ENCODE peak calls at places on chromosomes 3 and 15, in seven cellular contexts. W, U, T, D, R, P and B are unnamed samples.

GRCh38 chr3:43997788-43998373 is 243.8 kb upstream of the TOPAZ1 start:
- DNase-seq in P (no peak), U (no peak), R (no peak), W (peak; percentile 16), D (no peak), T (peak; percentile 42), B (peak; percentile 19)

GRCh38 chr3:35408882-35409281 is 230.4 kb upstream of the ARPP21 start:
- DNase-seq in U (no peak), T (no peak), W (no peak), R (no peak), D (no peak), P (no peak), B (no peak)

GRCh38 chr3:44111482-44111881 is 130.2 kb upstream of the TOPAZ1 start:
- DNase-seq in D (no peak), P (no peak), U (no peak), T (no peak), W (no peak), R (no peak), B (no peak)

GRCh38 chr15:81297147-81297572 is 26.8 kb downstream of the STARD5 start:
- DNase-seq in W (no peak), D (no peak), P (no peak), R (no peak), T (no peak), U (no peak), B (no peak)

GRCh38 chr15:39756806-39757522 is 25.7 kb downstream of the FSIP1 start:
- DNase-seq in R (peak; percentile 16), D (peak; percentile 36), P (peak; percentile 43), T (no peak), U (no peak), W (peak; percentile 89), B (peak; percentile 79)

GRCh38 chr3:27877122-27878011 is 155.2 kb upstream of the EOMES start:
- DNase-seq in W (no peak), D (no peak), T (no peak), U (no peak), R (no peak), P (no peak), B (no peak)

GRCh38 chr15:56866798-56867197 is 51.6 kb upstream of the TCF12 start:
- DNase-seq in D (no peak), R (no peak), T (no peak), W (no peak), P (no peak), U (no peak), B (no peak)

GRCh38 chr15:37940886-37941285 is 6.4 kb downstream of the TMCO5A start:
- DNase-seq in T (no peak), U (no peak), P (no peak), W (no peak), D (no peak), R (no peak), B (no peak)

GRCh38 chr3:113284453-113285050 is 73.2 kb downstream of the BOC start:
- DNase-seq in D (no peak), R (no peak), W (no peak), P (no peak), T (no peak), U (no peak), B (no peak)

GRCh38 chr3:170128977-170129431 is 52.5 kb downstream of the PHC3 start:
- DNase-seq in T (no peak), U (no peak), W (peak; percentile 36), P (no peak), R (no peak), D (no peak), B (no peak)

GRCh38 chr15:93047621-93048425 is 41.2 kb downstream of the RGMA start:
- DNase-seq in R (no peak), P (no peak), W (no peak), D (no peak), T (no peak), U (no peak), B (no peak)

GRCh38 chr3:52004158-52004787 is 8.6 kb upstream of the RPL29 start:
- DNase-seq in W (peak; percentile 48), R (peak; percentile 60), D (no peak), P (no peak), U (peak; percentile 51), T (no peak), B (peak; percentile 73)

GRCh38 chr3:170046269-170047132 is 8.7 kb downstream of the GPR160 start:
- DNase-seq in D (no peak), W (no peak), U (no peak), P (no peak), T (no peak), R (no peak), B (no peak)

GRCh38 chr3:81375921-81376320 is 385.5 kb downstream of the GBE1 start:
- DNase-seq in P (no peak), W (no peak), D (no peak), T (no peak), R (no peak), U (no peak), B (no peak)

GRCh38 chr15:60299452-60300047 is 98.2 kb downstream of the ANXA2 start:
- DNase-seq in U (no peak), W (peak; percentile 5), D (peak; percentile 49), T (no peak), P (no peak), R (peak; percentile 12), B (peak; percentile 34)

GRCh38 chr3:10772230-10773161 is 43.5 kb upstream of the SLC6A11 start:
- DNase-seq in W (no peak), T (no peak), D (no peak), U (no peak), P (no peak), R (no peak), B (peak; percentile 15)

GRCh38 chr3:86929046-86929445 is 61.9 kb downstream of the VGLL3 start:
- DNase-seq in W (no peak), R (no peak), T (no peak), P (no peak), U (no peak), D (no peak), B (no peak)

GRCh38 chr15:75639191-75639708 is 774 bp downstream of the IMP3 start:
- DNase-seq in W (no peak), P (no peak), U (no peak), T (no peak), D (no peak), R (no peak), B (no peak)

GRCh38 chr15:65338366-65338765 is 33.9 kb downstream of the RNU5B-1 start:
- DNase-seq in R (no peak), U (no peak), D (no peak), T (no peak), W (no peak), P (no peak), B (no peak)

GRCh38 chr3:12345141-12345561 is 56.3 kb downstream of the PPARG start:
- DNase-seq in D (no peak), U (no peak), R (no peak), T (no peak), W (peak; percentile 76), P (no peak), B (peak; percentile 85)

DNA sequence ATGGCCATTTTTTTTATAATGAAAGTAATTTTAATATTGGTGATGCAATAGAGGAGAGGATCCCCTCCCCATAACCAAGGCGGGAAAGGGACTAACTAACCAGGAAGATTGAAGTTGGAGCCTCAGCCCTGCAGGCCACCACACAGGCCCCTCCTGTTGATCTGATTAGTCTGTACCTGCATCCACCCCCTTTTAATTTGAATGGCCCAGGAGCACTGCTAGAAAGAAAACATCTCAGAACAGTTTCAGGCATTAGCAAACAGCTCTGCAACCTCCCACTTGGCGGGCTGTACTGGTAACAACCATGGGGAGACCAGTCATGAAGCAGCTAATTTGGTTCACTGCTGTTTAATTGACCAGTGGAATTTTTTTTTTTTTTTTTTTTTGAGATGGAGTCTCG is 10.3 kb downstream of the CAV3 start:
- DNase-seq in P (no peak), D (no peak), R (no peak), T (no peak), W (no peak), U (no peak), B (no peak)
- H3K27ac ChIP-seq in P (no peak overlapping the region), D (no peak overlapping the region), R (no peak overlapping the region), T (no peak overlapping the region), W (no peak overlapping the region), U (no peak overlapping the region), B (no peak overlapping the region)

GRCh38 chr3:134522541-134522940 is 36.7 kb downstream of the CEP63 start:
- DNase-seq in U (no peak), D (no peak), P (no peak), R (no peak), T (no peak), W (no peak), B (no peak)
- H3K9me3 ChIP-seq in U (peaks cover 57% of the 10 kb centered on the region), D (peaks cover 23% of the 10 kb centered on the region), P (peaks cover 3% of the 10 kb centered on the region), R (peaks cover 39% of the 10 kb centered on the region), T (peaks cover 40% of the 10 kb centered on the region), W (no peaks in the 10 kb centered on the region), B (no peaks in the 10 kb centered on the region)

DNA sequence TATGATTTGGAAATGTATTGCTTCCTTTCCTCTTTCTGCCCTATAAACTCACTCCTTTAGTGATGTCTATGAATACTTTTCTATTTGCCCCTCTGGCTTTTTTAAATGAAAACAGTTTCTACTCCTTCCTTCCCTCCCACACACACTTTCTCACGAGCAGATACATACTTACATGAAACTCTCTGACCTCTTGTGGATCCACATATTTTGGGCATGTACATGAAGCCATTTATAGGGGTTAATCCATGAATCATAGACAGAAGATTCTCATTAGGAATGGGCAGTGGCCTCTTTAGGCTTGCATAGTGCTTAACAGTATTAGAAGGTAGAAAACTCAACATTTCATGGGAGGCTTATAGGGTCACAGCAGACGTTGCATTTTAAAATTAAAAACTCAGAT is 24.8 kb downstream of the ANAPC13 start:
- DNase-seq in U (no peak), P (peak; percentile 86), R (no peak), W (peak; percentile 56), D (no peak), T (no peak), B (peak; percentile 33)
- H3K27ac ChIP-seq in U (peak overlapping the region; percentile 16), P (peak overlapping the region; percentile 98), R (no peak overlapping the region), W (peak overlapping the region; percentile 96), D (peak overlapping the region; percentile 11), T (peak overlapping the region; percentile 79), B (no peak overlapping the region)

GRCh38 chr3:127990461-127990860 is 61.8 kb upstream of the SEC61A1 start:
- DNase-seq in W (no peak), U (peak; percentile 28), D (no peak), R (no peak), T (no peak), P (no peak), B (no peak)
- H3K9me3 ChIP-seq in W (no peaks in the 10 kb centered on the region), U (no peaks in the 10 kb centered on the region), D (no peaks in the 10 kb centered on the region), R (no peaks in the 10 kb centered on the region), T (no peaks in the 10 kb centered on the region), P (no peaks in the 10 kb centered on the region), B (no peaks in the 10 kb centered on the region)